ENCODE peak calls at places on chromosomes 5 and 9, in nine cellular contexts. B, O, S, X, P, G, R, D and H are unnamed samples.

GRCh38 chr5:1257841-1258240 is 32.7 kb downstream of the SLC6A18 start:
- DNase-seq in B (no peak), O (no peak), S (no peak), X (no peak), P (no peak), G (peak), R (no peak), D (no peak), H (no peak)

GRCh38 chr5:142073617-142074405 is 34.8 kb upstream of the NDFIP1 start:
- DNase-seq in B (no peak), O (no peak), S (no peak), X (no peak), P (no peak), G (no peak), R (no peak), D (no peak), H (no peak)

GRCh38 chr5:171355302-171355724 is 32.3 kb upstream of the NPM1 start:
- DNase-seq in B (no peak), O (no peak), S (no peak), X (no peak), P (no peak), G (no peak), R (no peak), D (no peak), H (no peak)

GRCh38 chr5:173928871-173929574 is 40.9 kb downstream of the CPEB4 start:
- DNase-seq in B (no peak), O (no peak), S (no peak), X (no peak), P (no peak), G (no peak), R (no peak), D (no peak), H (no peak)

GRCh38 chr5:9468070-9468388 is 77.8 kb downstream of the SEMA5A start:
- DNase-seq in B (no peak), O (peak), S (no peak), X (peak), P (no peak), G (no peak), R (no peak), D (no peak), H (no peak)

GRCh38 chr5:108579236-108579635 is 168.5 kb upstream of the FER start:
- DNase-seq in B (no peak), O (no peak), S (no peak), X (no peak), P (no peak), G (no peak), R (no peak), D (no peak), H (no peak)

GRCh38 chr9:87601175-87601574 is 103.5 kb downstream of the DAPK1 start:
- DNase-seq in B (no peak), O (no peak), S (no peak), X (peak), P (peak), G (peak), R (peak), D (peak), H (no peak)

GRCh38 chr5:174431504-174431903 is 292.9 kb upstream of the MSX2 start:
- DNase-seq in B (no peak), O (no peak), S (no peak), X (no peak), P (no peak), G (no peak), R (no peak), D (no peak), H (no peak)

GRCh38 chr5:54013556-54014157 is 296.7 kb downstream of the ARL15 start:
- DNase-seq in B (no peak), O (peak), S (peak), X (peak), P (peak), G (no peak), R (peak), D (peak), H (no peak)

GRCh38 chr9:94937214-94937903 is 210.9 kb downstream of the AOPEP start:
- DNase-seq in B (peak), O (peak), S (no peak), X (no peak), P (peak), G (no peak), R (no peak), D (no peak), H (no peak)

GRCh38 chr5:34571380-34572041 is 84.6 kb upstream of the RAI14 start:
- DNase-seq in B (no peak), O (peak), S (no peak), X (no peak), P (no peak), G (no peak), R (no peak), D (no peak), H (no peak)

GRCh38 chr9:134991808-134992754 is 74.4 kb upstream of the FCN1 start:
- DNase-seq in B (no peak), O (no peak), S (no peak), X (no peak), P (no peak), G (no peak), R (no peak), D (no peak), H (no peak)

GRCh38 chr5:51632794-51633193 is 249.5 kb downstream of the ISL1 start:
- DNase-seq in B (no peak), O (no peak), S (no peak), X (no peak), P (no peak), G (peak), R (no peak), D (no peak), H (no peak)

GRCh38 chr5:179367491-179367890 is 22.2 kb upstream of the ADAMTS2 start:
- DNase-seq in B (no peak), O (no peak), S (no peak), X (no peak), P (no peak), G (no peak), R (no peak), D (no peak), H (no peak)

GRCh38 chr5:90337449-90338052 is 72.0 kb downstream of the CETN3 start:
- DNase-seq in B (no peak), O (no peak), S (no peak), X (no peak), P (no peak), G (no peak), R (no peak), D (no peak), H (no peak)

GRCh38 chr9:128409998-128410397 is 10.7 kb upstream of the CERCAM start:
- DNase-seq in B (no peak), O (no peak), S (no peak), X (no peak), P (peak), G (no peak), R (no peak), D (no peak), H (no peak)

GRCh38 chr9:78234810-78235209 is 1.1 kb upstream of the CEP78 start:
- DNase-seq in B (no peak), O (peak), S (no peak), X (no peak), P (no peak), G (no peak), R (no peak), D (no peak), H (no peak)

GRCh38 chr5:56314536-56314935 is 81.4 kb upstream of the ANKRD55 start:
- DNase-seq in B (peak), O (no peak), S (no peak), X (no peak), P (peak), G (no peak), R (peak), D (no peak), H (no peak)

GRCh38 chr5:78746990-78747389 is 98.4 kb upstream of the LHFPL2 start:
- DNase-seq in B (no peak), O (no peak), S (no peak), X (no peak), P (no peak), G (no peak), R (no peak), D (no peak), H (no peak)

GRCh38 chr9:128422783-128423150 is 2.1 kb downstream of the CERCAM start:
- DNase-seq in B (no peak), O (no peak), S (no peak), X (no peak), P (no peak), G (no peak), R (no peak), D (no peak), H (no peak)

GRCh38 chr9:129351058-129351641 is 173.1 kb upstream of the IER5L start:
- DNase-seq in B (no peak), O (no peak), S (no peak), X (no peak), P (no peak), G (no peak), R (no peak), D (no peak), H (no peak)

GRCh38 chr5:39948867-39949468 is 524.2 kb upstream of the DAB2 start:
- DNase-seq in B (peak), O (peak), S (peak), X (peak), P (peak), G (peak), R (peak), D (peak), H (peak)

GRCh38 chr5:57828221-57828620 is 345.6 kb upstream of the ACTBL2 start:
- DNase-seq in B (no peak), O (no peak), S (no peak), X (no peak), P (no peak), G (no peak), R (no peak), D (no peak), H (no peak)

DNA sequence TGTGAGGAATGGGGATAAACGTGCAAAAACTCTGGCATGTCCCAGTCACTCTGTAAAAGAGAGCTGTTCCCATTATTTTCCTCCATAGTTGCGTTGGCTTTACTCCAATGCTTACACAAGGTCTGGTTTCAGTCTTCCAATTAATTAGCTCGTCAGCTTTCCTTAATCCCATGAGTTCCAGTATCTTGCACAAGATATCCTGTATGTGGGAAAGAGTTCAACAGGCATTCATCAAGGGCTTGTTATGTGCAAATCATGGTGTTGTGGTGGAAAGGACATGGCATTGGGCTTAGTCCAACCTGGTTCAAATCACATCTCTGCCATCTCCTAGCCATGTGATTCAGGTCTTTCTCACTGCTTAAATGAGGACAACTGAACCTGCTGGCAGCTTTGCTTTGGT is 77.5 kb upstream of the PANK3 start:
- DNase-seq in B (no peak), O (no peak), S (no peak), X (peak), P (no peak), G (no peak), R (no peak), D (no peak), H (no peak)
- TF ChIP-seq POLR2A in B (no peak), O (no peak), S (no peak), X (no peak), P (no peak), G (no peak), R (no peak), D (no peak), H (no peak)

GRCh38 chr5:134101686-134102439 is 12.6 kb upstream of the TCF7 start:
- DNase-seq in B (peak), O (no peak), S (no peak), X (no peak), P (peak), G (peak), R (peak), D (peak), H (peak)
- TF ChIP-seq POLR2A in B (no peak), O (no peak), S (no peak), X (no peak), P (no peak), G (no peak), R (no peak), D (no peak), H (peak)

DNA sequence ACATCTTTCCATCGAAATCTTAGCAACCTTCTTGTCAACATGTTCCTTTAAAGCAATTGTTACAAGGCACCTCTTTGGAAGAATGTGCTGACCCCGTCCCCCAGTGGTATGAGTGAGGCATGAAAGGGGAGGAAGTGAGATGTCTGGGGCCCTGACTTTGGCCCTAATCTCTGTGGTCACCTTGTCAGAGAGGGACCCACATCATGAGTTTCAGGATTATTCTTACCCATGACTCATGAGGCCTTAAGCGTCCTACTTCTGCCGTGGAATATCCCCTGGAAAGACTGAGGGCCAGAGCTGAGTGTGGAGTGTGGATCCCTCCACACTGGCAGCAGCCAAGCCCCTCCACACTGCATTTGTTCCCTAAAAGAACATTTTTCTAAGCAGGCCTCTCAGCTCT is 81.2 kb downstream of the FSTL4 start:
- DNase-seq in B (no peak), O (no peak), S (no peak), X (no peak), P (no peak), G (no peak), R (no peak), D (no peak), H (no peak)
- TF ChIP-seq POLR2A in B (no peak), O (no peak), S (no peak), X (no peak), P (no peak), G (no peak), R (no peak), D (no peak), H (no peak)

GRCh38 chr9:68975644-68976043 is 38.3 kb downstream of the PRKACG start:
- DNase-seq in B (no peak), O (no peak), S (no peak), X (no peak), P (peak), G (no peak), R (no peak), D (no peak), H (no peak)
- TF ChIP-seq POLR2A in B (no peak), O (no peak), S (peak), X (no peak), P (no peak), G (no peak), R (peak), D (peak), H (no peak)

GRCh38 chr9:136729144-136729543 is 13.6 kb downstream of the LCN10 start:
- DNase-seq in B (no peak), O (no peak), S (no peak), X (no peak), P (peak), G (no peak), R (no peak), D (no peak), H (no peak)
- TF ChIP-seq POLR2A in B (peak), O (no peak), S (no peak), X (no peak), P (no peak), G (no peak), R (no peak), D (no peak), H (no peak)

GRCh38 chr5:150167163-150167798 is 703 bp downstream of the CDX1 start:
- DNase-seq in B (no peak), O (no peak), S (no peak), X (no peak), P (no peak), G (no peak), R (no peak), D (no peak), H (no peak)
- TF ChIP-seq POLR2A in B (no peak), O (no peak), S (no peak), X (no peak), P (no peak), G (no peak), R (no peak), D (no peak), H (no peak)